ENCODE peak calls at places on chromosome 22, in nine cellular contexts. U is body of pancreas, F is HFF-Myc, Y is tibial nerve, O is adrenal gland, M is A549, X is GM12865, Q is brain microvascular endothelial cell, S is A673. N is an unnamed sample.
A peak's percentile ranks its signal among the peaks of the same experiment; 100 is the strongest.

GRCh38 chr22:20237480-20238440 is 30.4 kb downstream of the RTN4R start:
- DNase-seq in U (peak; percentile 37), F (no peak), Y (no peak), O (no peak), M (no peak), X (no peak), Q (no peak), S (no peak), N (peak; percentile 55)

GRCh38 chr22:29886601-29887000 is 3.6 kb downstream of the MTMR3 start:
- DNase-seq in U (no peak), F (no peak), Y (no peak), O (no peak), M (no peak), X (no peak), Q (no peak), S (no peak), N (no peak)

GRCh38 chr22:45127866-45128265 is 35.9 kb upstream of the NUP50 start:
- DNase-seq in U (no peak), F (no peak), Y (no peak), O (no peak), M (no peak), X (no peak), Q (peak; percentile 14), S (no peak), N (no peak)

GRCh38 chr22:44131412-44131811 is 49.3 kb upstream of the PARVG start:
- DNase-seq in U (no peak), F (no peak), Y (no peak), O (no peak), M (no peak), X (no peak), Q (no peak), S (no peak), N (no peak)

GRCh38 chr22:44671742-44672141 is 30.3 kb upstream of the PRR5 start:
- DNase-seq in U (no peak), F (no peak), Y (no peak), O (no peak), M (no peak), X (no peak), Q (peak; percentile 9), S (no peak), N (peak; percentile 64)

GRCh38 chr22:29450222-29450621 is 11.8 kb downstream of the RFPL1 start:
- DNase-seq in U (no peak), F (no peak), Y (no peak), O (no peak), M (no peak), X (no peak), Q (no peak), S (no peak), N (no peak)

GRCh38 chr22:32745251-32745995 is 56.1 kb upstream of the TIMP3 start:
- DNase-seq in U (peak; percentile 39), F (peak; percentile 72), Y (peak; percentile 38), O (no peak), M (no peak), X (no peak), Q (no peak), S (no peak), N (no peak)

GRCh38 chr22:47259049-47259448 is 496.6 kb downstream of the TBC1D22A start:
- DNase-seq in U (no peak), F (no peak), Y (no peak), O (no peak), M (no peak), X (no peak), Q (no peak), S (no peak), N (no peak)

GRCh38 chr22:48703265-48703941 is 1124.3 kb downstream of the BRD1 start:
- DNase-seq in U (no peak), F (no peak), Y (no peak), O (no peak), M (no peak), X (no peak), Q (no peak), S (no peak), N (no peak)

GRCh38 chr22:48635825-48636224 is 1191.8 kb downstream of the BRD1 start:
- DNase-seq in U (peak; percentile 53), F (no peak), Y (no peak), O (no peak), M (no peak), X (no peak), Q (no peak), S (no peak), N (peak; percentile 7)

GRCh38 chr22:29661355-29661754 is 57.9 kb downstream of the NF2 start:
- DNase-seq in U (no peak), F (no peak), Y (no peak), O (no peak), M (no peak), X (no peak), Q (no peak), S (no peak), N (no peak)

GRCh38 chr22:33971561-33971961 is 51.3 kb upstream of the LARGE1 start:
- DNase-seq in U (peak; percentile 5), F (no peak), Y (peak; percentile 56), O (no peak), M (no peak), X (no peak), Q (no peak), S (no peak), N (no peak)

GRCh38 chr22:31537019-31537535 is 40.7 kb downstream of the SFI1 start:
- DNase-seq in U (no peak), F (no peak), Y (no peak), O (no peak), M (no peak), X (peak; percentile 89), Q (no peak), S (no peak), N (peak; percentile 81)

GRCh38 chr22:20918663-20919220 is 1.5 kb downstream of the CRKL start:
- DNase-seq in U (no peak), F (no peak), Y (no peak), O (no peak), M (peak; percentile 8), X (no peak), Q (no peak), S (peak; percentile 8), N (peak; percentile 8)

GRCh38 chr22:50246242-50247175 is 1.7 kb upstream of the TUBGCP6 start:
- DNase-seq in U (no peak), F (no peak), Y (no peak), O (no peak), M (peak; percentile 47), X (no peak), Q (no peak), S (no peak), N (no peak)
- TF ChIP-seq CTCF in U (peak; percentile 12), F (no peak), Y (no peak), O (no peak), M (no peak), X (no peak), Q (peak; percentile 27), S (no peak), N (peak; percentile 21)

GRCh38 chr22:38170469-38170868 is 11.2 kb downstream of the PLA2G6 start:
- DNase-seq in U (no peak), F (no peak), Y (no peak), O (no peak), M (no peak), X (no peak), Q (no peak), S (no peak), N (no peak)
- TF ChIP-seq CTCF in U (no peak), F (no peak), Y (no peak), O (no peak), M (no peak), X (no peak), Q (no peak), S (no peak), N (no peak)

GRCh38 chr22:41576877-41577276 is 12.8 kb downstream of the PMM1 start:
- DNase-seq in U (peak; percentile 60), F (no peak), Y (no peak), O (peak; percentile 83), M (peak; percentile 60), X (peak; percentile 64), Q (peak; percentile 41), S (peak; percentile 75), N (peak; percentile 64)
- TF ChIP-seq CTCF in U (peak; percentile 74), F (peak; percentile 77), Y (no peak), O (peak; percentile 97), M (peak; percentile 56), X (peak; percentile 58), Q (peak; percentile 87), S (peak; percentile 66), N (peak; percentile 61)

DNA sequence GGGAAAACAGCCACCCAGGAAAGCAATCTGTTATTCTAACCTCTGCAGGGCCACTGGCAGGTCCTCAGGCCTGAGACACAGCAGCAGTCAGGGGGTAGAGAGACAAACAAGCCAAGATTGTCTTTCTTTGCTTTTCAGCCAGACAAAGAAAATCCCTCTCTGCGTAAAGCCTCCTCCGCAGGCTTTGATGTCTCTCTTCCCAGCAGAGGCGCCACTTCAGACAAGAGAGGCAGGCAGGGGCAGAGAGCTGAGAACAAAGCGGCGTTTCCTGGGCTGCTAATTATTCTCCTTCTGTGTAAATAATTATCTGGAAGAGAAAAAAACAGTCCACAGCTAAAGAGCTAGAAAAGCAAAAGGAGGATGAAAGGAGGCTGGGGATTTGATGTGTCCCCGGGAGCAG is 102.7 kb upstream of the SEZ6L start:
- DNase-seq in U (no peak), F (no peak), Y (no peak), O (no peak), M (no peak), X (no peak), Q (no peak), S (peak; percentile 59), N (no peak)
- TF ChIP-seq CTCF in U (no peak), F (no peak), Y (no peak), O (no peak), M (no peak), X (no peak), Q (no peak), S (peak; percentile 11), N (no peak)

GRCh38 chr22:22856364-22856763 is 31.3 kb upstream of the IGLL5 start:
- DNase-seq in U (no peak), F (no peak), Y (no peak), O (no peak), M (no peak), X (no peak), Q (no peak), S (no peak), N (no peak)
- TF ChIP-seq CTCF in U (no peak), F (no peak), Y (no peak), O (no peak), M (no peak), X (no peak), Q (no peak), S (no peak), N (no peak)

GRCh38 chr22:41367039-41367679 is 14.6 kb upstream of the TEF start:
- DNase-seq in U (peak; percentile 98), F (peak; percentile 85), Y (peak; percentile 89), O (peak; percentile 99), M (peak; percentile 38), X (no peak), Q (peak; percentile 92), S (peak; percentile 91), N (peak; percentile 18)
- TF ChIP-seq CTCF in U (peak; percentile 56), F (peak; percentile 39), Y (no peak), O (peak; percentile 41), M (no peak), X (no peak), Q (peak; percentile 67), S (peak; percentile 40), N (no peak)

DNA sequence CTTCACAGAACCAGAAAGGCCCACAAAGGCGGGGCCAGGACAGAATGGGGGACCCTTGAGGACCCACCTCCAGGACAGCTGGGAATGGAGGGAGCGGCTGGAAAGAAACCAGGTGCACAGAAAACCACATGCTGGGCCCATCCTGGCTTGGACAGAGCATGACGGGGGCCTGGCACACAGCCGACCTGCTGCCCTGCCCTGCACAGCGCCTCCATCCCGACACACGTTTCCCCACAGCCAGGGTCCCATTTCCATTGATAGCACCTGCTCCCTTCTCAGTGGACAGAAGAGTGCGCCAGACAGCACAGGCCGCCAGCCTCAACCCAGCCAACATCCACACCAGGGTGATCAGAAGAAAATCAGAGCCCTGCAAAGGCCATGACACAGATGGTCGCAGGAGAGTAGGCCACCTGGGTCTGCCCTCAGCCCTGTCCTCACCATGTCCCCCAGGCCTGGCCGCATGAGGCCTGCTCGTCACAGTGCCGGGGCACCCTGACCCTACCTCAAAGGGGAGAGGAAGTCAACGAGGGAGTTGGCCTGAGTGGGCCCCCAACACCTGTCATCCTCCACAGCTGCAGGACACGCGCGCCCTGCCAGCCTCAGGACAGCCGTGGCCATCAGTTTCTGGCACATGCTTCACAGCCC is 28.1 kb downstream of the BRD1 start:
- DNase-seq in U (no peak), F (no peak), Y (no peak), O (no peak), M (no peak), X (no peak), Q (no peak), S (no peak), N (no peak)
- TF ChIP-seq CTCF in U (no peak), F (no peak), Y (no peak), O (no peak), M (no peak), X (no peak), Q (no peak), S (no peak), N (no peak)

N was measured in activated CD8-positive, alpha-beta T cell treated with anti-CD3 and anti-CD28 coated beads for 36 hours.